ENCODE peak calls at places on chromosomes 1 and 21, in eight cellular contexts. L is activated naive CD4-positive, alpha-beta T cell treated with anti-CD3 and anti-CD28 coated beads, Interleukin-2, amount 50 U/mL, for 16 hours; G is mucosa of gallbladder; A is NCI-H2029 treated with DMSO at 0.1 percent for 48 hours; E is nucleus accumbens; F is esophagus squamous epithelium; U is HL-60; I is EL. V is an unnamed sample.

GRCh38 chr1:172421974-172422604 is 1.6 kb downstream of the C1orf105 start:
- DNase-seq in L (no peak), G (no peak), A (no peak), E (peak; percentile 20), F (no peak), U (no peak), I (no peak), V (no peak)

GRCh38 chr1:6348511-6349191 is 44.9 kb downstream of the ACOT7 start:
- DNase-seq in L (peak; percentile 30), G (peak; percentile 35), A (no peak), E (no peak), F (no peak), U (peak; percentile 20), I (no peak), V (no peak)

GRCh38 chr1:80318108-80318507 is 1311.6 kb upstream of the ADGRL4 start:
- DNase-seq in L (no peak), G (no peak), A (no peak), E (no peak), F (no peak), U (no peak), I (no peak), V (no peak)

GRCh38 chr1:23624440-23624839 is 65.1 kb upstream of the ID3 start:
- DNase-seq in L (peak; percentile 53), G (no peak), A (no peak), E (no peak), F (no peak), U (no peak), I (no peak), V (no peak)

GRCh38 chr1:33792651-33793050 is 71.2 kb upstream of the HMGB4 start:
- DNase-seq in L (no peak), G (no peak), A (no peak), E (no peak), F (no peak), U (no peak), I (no peak), V (no peak)

GRCh38 chr1:230459463-230459862 is 33.3 kb upstream of the PGBD5 start:
- DNase-seq in L (no peak), G (no peak), A (no peak), E (no peak), F (no peak), U (peak; percentile 1), I (peak; percentile 45), V (no peak)

GRCh38 chr1:10696977-10697376 is 99.5 kb downstream of the CASZ1 start:
- DNase-seq in L (peak; percentile 46), G (no peak), A (no peak), E (no peak), F (no peak), U (no peak), I (peak; percentile 59), V (no peak)

GRCh38 chr21:42387843-42388242 is 8.0 kb downstream of the TMPRSS3 start:
- DNase-seq in L (no peak), G (no peak), A (no peak), E (no peak), F (no peak), U (no peak), I (no peak), V (no peak)

GRCh38 chr1:200038645-200038986 is 11.1 kb downstream of the NR5A2 start:
- DNase-seq in L (no peak), G (no peak), A (no peak), E (no peak), F (no peak), U (no peak), I (no peak), V (no peak)

GRCh38 chr1:184822267-184822666 is 67.6 kb upstream of the EDEM3 start:
- DNase-seq in L (no peak), G (no peak), A (peak; percentile 27), E (no peak), F (no peak), U (no peak), I (no peak), V (no peak)

GRCh38 chr21:44572959-44573583 is 458 bp upstream of the KRTAP10-4 start:
- DNase-seq in L (no peak), G (no peak), A (no peak), E (no peak), F (no peak), U (no peak), I (no peak), V (no peak)

GRCh38 chr1:161954466-161954865 is 69.2 kb downstream of the OLFML2B start:
- DNase-seq in L (no peak), G (no peak), A (no peak), E (no peak), F (no peak), U (no peak), I (no peak), V (no peak)

GRCh38 chr1:241118049-241118448 is 239.0 kb downstream of the RGS7 start:
- DNase-seq in L (no peak), G (no peak), A (no peak), E (no peak), F (no peak), U (no peak), I (no peak), V (no peak)

GRCh38 chr1:160481979-160482596 is 41.0 kb downstream of the SLAMF6 start:
- DNase-seq in L (no peak), G (no peak), A (no peak), E (no peak), F (no peak), U (no peak), I (no peak), V (no peak)

GRCh38 chr1:4549933-4550332 is 104.5 kb upstream of the AJAP1 start:
- DNase-seq in L (no peak), G (no peak), A (no peak), E (no peak), F (no peak), U (no peak), I (no peak), V (no peak)

GRCh38 chr1:150876111-150876434 is 326 bp downstream of the ARNT start:
- DNase-seq in L (no peak), G (no peak), A (peak; percentile 37), E (no peak), F (no peak), U (peak; percentile 57), I (peak; percentile 62), V (no peak)

GRCh38 chr21:29376556-29376955 is 77.8 kb downstream of the BACH1 start:
- DNase-seq in L (peak; percentile 51), G (peak; percentile 18), A (no peak), E (no peak), F (no peak), U (peak; percentile 41), I (peak; percentile 43), V (no peak)

GRCh38 chr1:58869638-58870297 is 85.9 kb upstream of the JUN start:
- DNase-seq in L (no peak), G (no peak), A (peak; percentile 75), E (no peak), F (no peak), U (no peak), I (no peak), V (no peak)

GRCh38 chr1:16204634-16205332 is 7.7 kb downstream of the ARHGEF19 start:
- DNase-seq in L (peak; percentile 45), G (no peak), A (no peak), E (no peak), F (no peak), U (peak; percentile 36), I (no peak), V (no peak)

GRCh38 chr1:193105821-193106177 is 585 bp upstream of the GLRX2 start:
- DNase-seq in L (no peak), G (no peak), A (no peak), E (no peak), F (no peak), U (no peak), I (no peak), V (no peak)

GRCh38 chr21:15224346-15225086 is 159.7 kb upstream of the NRIP1 start:
- DNase-seq in L (no peak), G (no peak), A (no peak), E (no peak), F (no peak), U (no peak), I (peak; percentile 87), V (no peak)

GRCh38 chr1:2503554-2504223 is 22.7 kb downstream of the PANK4 start:
- DNase-seq in L (no peak), G (no peak), A (no peak), E (no peak), F (no peak), U (no peak), I (no peak), V (no peak)

GRCh38 chr1:186605762-186606350 is 74.4 kb downstream of the PTGS2 start:
- DNase-seq in L (peak; percentile 16), G (peak; percentile 31), A (no peak), E (no peak), F (no peak), U (peak; percentile 66), I (peak; percentile 62), V (no peak)